ENCODE peak calls at places on chromosomes 16 and 17, in four cellular contexts. U, D, B and I are unnamed samples.

GRCh38 chr16:53504665-53505064 is 1.7 kb upstream of the AKTIP start:
- DNase-seq in U (no peak), D (no peak), B (no peak), I (no peak)

GRCh38 chr17:75773121-75773807 is 8.3 kb upstream of the GALK1 start:
- DNase-seq in U (no peak), D (peak; percentile 68), B (no peak), I (no peak)

GRCh38 chr17:46063239-46063638 is 64.2 kb downstream of the STH start:
- DNase-seq in U (no peak), D (no peak), B (no peak), I (no peak)

GRCh38 chr16:88907768-88908167 is 41.3 kb upstream of the PABPN1L start:
- DNase-seq in U (no peak), D (no peak), B (no peak), I (no peak)

GRCh38 chr16:4639899-4640509 is 15.4 kb downstream of the MGRN1 start:
- DNase-seq in U (no peak), D (peak; percentile 79), B (no peak), I (no peak)

GRCh38 chr17:75063201-75063600 is 16.2 kb downstream of the KCTD2 start:
- DNase-seq in U (no peak), D (no peak), B (no peak), I (no peak)

GRCh38 chr17:1058423-1059130 is 61.6 kb downstream of the TIMM22 start:
- DNase-seq in U (no peak), D (peak; percentile 93), B (peak; percentile 80), I (peak; percentile 24)

GRCh38 chr16:2030036-2030435 is 3.3 kb downstream of the NHERF2 start:
- DNase-seq in U (no peak), D (no peak), B (no peak), I (no peak)

GRCh38 chr17:2782030-2782429 is 14.2 kb upstream of the RAP1GAP2 start:
- DNase-seq in U (no peak), D (no peak), B (no peak), I (no peak)

GRCh38 chr16:73051903-73052302 is 4.0 kb upstream of the ZFHX3 start:
- DNase-seq in U (no peak), D (no peak), B (no peak), I (no peak)

GRCh38 chr17:2084766-2085647 is 30.1 kb downstream of the HIC1 start:
- DNase-seq in U (peak; percentile 74), D (peak; percentile 66), B (peak; percentile 69), I (no peak)

GRCh38 chr16:68469728-68470460 is 21.6 kb upstream of the SMPD3 start:
- DNase-seq in U (no peak), D (no peak), B (no peak), I (no peak)

DNA sequence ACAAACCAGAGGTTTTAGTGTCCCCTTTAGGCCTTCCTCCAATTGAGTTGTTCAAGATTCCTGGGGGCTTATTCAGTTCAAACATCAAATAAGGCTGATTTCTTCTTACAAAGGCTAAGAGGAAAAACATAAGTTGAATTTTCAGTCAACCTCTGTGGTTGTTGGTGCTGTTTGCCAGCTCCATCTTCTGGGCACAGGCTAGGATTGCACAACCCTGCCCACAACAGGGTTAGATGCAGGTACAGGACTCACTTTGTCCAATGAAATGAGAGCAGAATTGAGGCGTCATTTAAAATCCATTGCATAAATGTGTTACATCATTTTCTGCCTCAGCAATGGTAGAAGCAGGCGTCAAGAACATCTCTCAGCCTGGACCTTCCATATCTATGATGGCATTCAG is 173.3 kb downstream of the PMP22 start:
- DNase-seq in U (no peak), D (no peak), B (no peak), I (no peak)
- TF ChIP-seq CTCF in U (no peak), D (no peak), B (no peak), I (no peak)

DNA sequence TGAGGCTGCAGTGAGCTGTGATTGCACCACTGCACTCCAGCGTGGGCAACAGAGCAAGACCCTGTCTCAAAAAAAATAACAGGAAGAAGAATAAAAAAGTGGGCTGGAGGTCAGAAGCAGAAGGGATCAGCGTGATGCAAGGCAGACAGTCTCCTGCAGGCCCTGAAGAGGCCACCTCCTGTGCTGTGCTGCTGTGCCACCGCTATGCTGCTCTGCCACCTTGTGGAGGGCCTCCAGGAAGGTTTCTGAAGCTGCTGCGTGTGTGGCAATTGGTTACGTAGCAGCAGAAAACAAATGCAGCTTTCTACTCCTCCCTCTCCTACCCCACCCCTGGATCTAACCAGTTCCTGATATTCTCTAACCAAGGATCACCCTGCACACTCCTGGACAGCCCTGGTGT is 815.5 kb downstream of the KCNJ18 start:
- DNase-seq in U (no peak), D (no peak), B (no peak), I (no peak)
- H3K27ac ChIP-seq in U (no peak overlapping the region), D (no peak overlapping the region), B (no peak overlapping the region), I (no peak overlapping the region)

GRCh38 chr17:79330229-79330628 is 255.6 kb downstream of the ENGASE start:
- DNase-seq in U (no peak), D (no peak), B (no peak), I (no peak)
- H3K27me3 ChIP-seq in U (peaks cover 34% of the 10 kb centered on the region), D (no peaks in the 10 kb centered on the region), B (peaks cover 66% of the 10 kb centered on the region), I (peaks cover 29% of the 10 kb centered on the region)

DNA sequence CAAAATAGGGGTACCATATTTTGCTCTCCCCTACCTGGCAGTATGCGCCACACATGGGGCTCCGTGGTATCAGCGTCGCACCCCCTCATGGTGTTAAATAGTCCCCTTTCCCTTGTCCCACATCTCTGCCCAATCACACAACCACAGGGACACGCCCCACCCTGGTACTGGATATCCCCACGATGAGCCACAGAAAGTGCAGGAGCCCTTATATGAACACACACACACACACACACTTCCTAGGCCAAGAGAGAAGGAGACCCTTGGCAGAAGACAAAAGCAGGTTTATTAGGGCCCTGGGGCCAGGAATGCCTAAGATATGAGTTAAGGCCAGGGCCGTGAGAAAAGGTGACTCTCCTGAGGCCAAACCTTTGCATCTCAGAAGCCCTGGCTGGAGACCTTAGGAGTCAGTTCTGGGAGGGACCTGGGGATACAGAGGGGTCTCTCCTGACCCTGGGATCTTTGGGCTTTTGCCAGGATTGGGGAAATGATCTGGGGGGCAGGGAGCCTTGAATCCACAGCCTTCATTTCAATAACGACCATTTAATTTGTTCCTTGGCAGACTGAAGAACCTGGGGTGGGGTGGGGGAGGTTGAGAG is 11.6 kb downstream of the COPZ2 start:
- DNase-seq in U (no peak), D (no peak), B (no peak), I (no peak)
- TF ChIP-seq CTCF in U (no peak), D (no peak), B (no peak), I (no peak)

GRCh38 chr16:11655655-11656054 is 12.6 kb upstream of the SNN start:
- DNase-seq in U (no peak), D (no peak), B (no peak), I (no peak)

GRCh38 chr16:11665071-11665491 is 3.2 kb upstream of the SNN start:
- DNase-seq in U (no peak), D (no peak), B (no peak), I (peak; percentile 64)

GRCh38 chr16:11662582-11662981 is 5.7 kb upstream of the SNN start:
- DNase-seq in U (no peak), D (no peak), B (no peak), I (no peak)

DNA sequence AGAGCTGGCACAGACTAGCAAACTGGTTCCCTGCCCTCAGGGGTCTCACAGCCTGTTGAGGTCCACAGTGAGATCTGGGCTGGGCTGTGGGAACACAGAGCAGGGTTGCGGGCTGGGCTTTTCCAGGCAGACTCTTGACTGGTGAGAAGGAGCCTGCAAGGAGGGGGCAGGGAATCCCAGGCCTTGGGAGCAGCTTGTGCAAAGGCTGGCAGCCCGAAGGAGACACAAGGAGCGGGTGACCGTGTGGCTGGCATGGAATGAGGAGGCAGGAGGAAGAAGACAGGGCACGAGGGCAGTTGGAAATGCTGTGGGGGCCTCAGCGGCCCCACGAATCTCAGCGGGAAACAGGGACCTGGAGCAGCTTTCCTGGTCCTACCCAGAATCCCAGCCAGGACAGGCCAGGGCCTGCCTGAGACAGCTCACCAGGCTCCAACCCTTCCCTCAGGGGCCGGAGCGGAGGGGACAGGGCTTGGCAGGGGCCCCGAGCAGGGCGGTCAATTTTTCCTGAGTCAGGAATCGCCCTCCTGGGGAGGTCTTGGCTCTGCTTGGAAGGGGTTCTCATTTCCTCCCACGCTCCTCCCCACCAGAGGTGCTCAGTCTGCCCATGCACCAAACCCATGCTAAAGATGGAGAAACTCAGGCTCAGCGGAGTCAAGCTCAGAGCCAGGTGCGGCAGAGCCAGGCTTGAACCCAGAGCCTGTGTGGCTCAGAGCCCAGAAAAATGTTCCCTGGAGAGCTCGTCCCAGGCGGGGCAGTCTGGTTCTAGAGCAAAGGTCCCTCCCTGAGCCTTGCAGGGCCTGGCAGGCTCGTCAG is 9.2 kb upstream of the SNN start:
- DNase-seq in U (no peak), D (no peak), B (peak; percentile 36), I (no peak)
- H3K27ac ChIP-seq in U (no peak overlapping the region), D (no peak overlapping the region), B (no peak overlapping the region), I (no peak overlapping the region)